ENCODE peak calls at places on chromosomes 16 and 17, in eight cellular contexts. B is Panc1, X is transverse colon, O is endothelial cell of umbilical vein, Z is prostate gland, Q is esophagus muscularis mucosa, C is GM23338, F is suprapubic skin. H is an unnamed sample.

GRCh38 chr16:4415538-4416199 is 727 bp downstream of the CORO7 start:
- DNase-seq in B (no peak), X (peak), O (peak), Z (peak), Q (no peak), C (peak), F (peak), H (no peak)

GRCh38 chr17:34307110-34307509 is 12.1 kb upstream of the CCL8 start:
- DNase-seq in B (no peak), X (no peak), O (no peak), Z (no peak), Q (peak), C (no peak), F (no peak), H (no peak)

GRCh38 chr17:17913695-17914332 is 58.4 kb downstream of the TOM1L2 start:
- DNase-seq in B (no peak), X (peak), O (peak), Z (peak), Q (peak), C (no peak), F (peak), H (peak)

GRCh38 chr17:78484300-78485159 is 92.7 kb downstream of the DNAH17 start:
- DNase-seq in B (no peak), X (peak), O (peak), Z (no peak), Q (no peak), C (peak), F (no peak), H (no peak)

GRCh38 chr17:80750263-80750662 is 205.6 kb downstream of the RPTOR start:
- DNase-seq in B (no peak), X (no peak), O (peak), Z (no peak), Q (no peak), C (no peak), F (no peak), H (no peak)

GRCh38 chr17:22411185-22411784 is 719.0 kb downstream of the KCNJ18 start:
- DNase-seq in B (no peak), X (no peak), O (no peak), Z (no peak), Q (no peak), C (no peak), F (no peak), H (no peak)

GRCh38 chr16:2532494-2533141 is 1.4 kb upstream of the CEMP1 start:
- DNase-seq in B (no peak), X (peak), O (peak), Z (peak), Q (no peak), C (peak), F (peak), H (peak)

GRCh38 chr17:45299311-45299710 is 17.5 kb downstream of the MAP3K14 start:
- DNase-seq in B (no peak), X (no peak), O (no peak), Z (no peak), Q (no peak), C (no peak), F (no peak), H (no peak)

GRCh38 chr16:70437582-70438324 is 1.1 kb downstream of the ST3GAL2 start:
- DNase-seq in B (no peak), X (no peak), O (peak), Z (no peak), Q (no peak), C (peak), F (no peak), H (no peak)

GRCh38 chr17:71975998-71976649 is 144.7 kb upstream of the SOX9 start:
- DNase-seq in B (peak), X (peak), O (no peak), Z (peak), Q (peak), C (peak), F (peak), H (peak)

GRCh38 chr17:78868391-78868790 is 27.8 kb upstream of the USP36 start:
- DNase-seq in B (no peak), X (no peak), O (no peak), Z (no peak), Q (no peak), C (no peak), F (no peak), H (no peak)

GRCh38 chr17:42985225-42985624 is 4.9 kb downstream of the RUNDC1 start:
- DNase-seq in B (no peak), X (no peak), O (peak), Z (no peak), Q (no peak), C (no peak), F (no peak), H (no peak)

GRCh38 chr17:57110152-57110542 is 25.1 kb downstream of the AKAP1 start:
- DNase-seq in B (no peak), X (no peak), O (no peak), Z (no peak), Q (no peak), C (peak), F (no peak), H (no peak)

GRCh38 chr17:62017912-62018311 is 47.2 kb downstream of the MED13 start:
- DNase-seq in B (no peak), X (no peak), O (peak), Z (no peak), Q (no peak), C (no peak), F (no peak), H (no peak)

GRCh38 chr17:75024686-75025397 is 12.4 kb downstream of the MRPL58 start:
- DNase-seq in B (no peak), X (no peak), O (no peak), Z (no peak), Q (no peak), C (no peak), F (no peak), H (no peak)

GRCh38 chr16:3665508-3665907 is 11.0 kb downstream of the DNASE1 start:
- DNase-seq in B (no peak), X (no peak), O (no peak), Z (no peak), Q (no peak), C (no peak), F (no peak), H (no peak)

GRCh38 chr17:33498069-33498468 is 205.0 kb upstream of the ASIC2 start:
- DNase-seq in B (no peak), X (no peak), O (no peak), Z (no peak), Q (no peak), C (no peak), F (no peak), H (no peak)

GRCh38 chr17:39800540-39800939 is 62.8 kb downstream of the GRB7 start:
- DNase-seq in B (no peak), X (peak), O (no peak), Z (no peak), Q (no peak), C (peak), F (no peak), H (no peak)

GRCh38 chr17:2174471-2175293 is 119.8 kb downstream of the HIC1 start:
- DNase-seq in B (no peak), X (peak), O (peak), Z (peak), Q (no peak), C (peak), F (no peak), H (no peak)

GRCh38 chr17:2178798-2179505 is 124.0 kb downstream of the HIC1 start:
- DNase-seq in B (no peak), X (no peak), O (peak), Z (no peak), Q (no peak), C (no peak), F (no peak), H (no peak)

GRCh38 chr17:2175294-2175628 is 120.4 kb downstream of the HIC1 start:
- DNase-seq in B (no peak), X (no peak), O (no peak), Z (no peak), Q (no peak), C (no peak), F (no peak), H (no peak)

GRCh38 chr17:2177235-2177811 is 122.4 kb downstream of the HIC1 start:
- DNase-seq in B (no peak), X (no peak), O (peak), Z (peak), Q (no peak), C (no peak), F (no peak), H (no peak)

GRCh38 chr17:2176484-2177175 is 121.7 kb downstream of the HIC1 start:
- DNase-seq in B (no peak), X (no peak), O (peak), Z (no peak), Q (no peak), C (no peak), F (no peak), H (no peak)
- TF ChIP-seq POLR2AphosphoS5 in B (no peak), X (no peak), O (no peak), Z (no peak), Q (no peak), C (no peak), F (no peak), H (no peak)

DNA sequence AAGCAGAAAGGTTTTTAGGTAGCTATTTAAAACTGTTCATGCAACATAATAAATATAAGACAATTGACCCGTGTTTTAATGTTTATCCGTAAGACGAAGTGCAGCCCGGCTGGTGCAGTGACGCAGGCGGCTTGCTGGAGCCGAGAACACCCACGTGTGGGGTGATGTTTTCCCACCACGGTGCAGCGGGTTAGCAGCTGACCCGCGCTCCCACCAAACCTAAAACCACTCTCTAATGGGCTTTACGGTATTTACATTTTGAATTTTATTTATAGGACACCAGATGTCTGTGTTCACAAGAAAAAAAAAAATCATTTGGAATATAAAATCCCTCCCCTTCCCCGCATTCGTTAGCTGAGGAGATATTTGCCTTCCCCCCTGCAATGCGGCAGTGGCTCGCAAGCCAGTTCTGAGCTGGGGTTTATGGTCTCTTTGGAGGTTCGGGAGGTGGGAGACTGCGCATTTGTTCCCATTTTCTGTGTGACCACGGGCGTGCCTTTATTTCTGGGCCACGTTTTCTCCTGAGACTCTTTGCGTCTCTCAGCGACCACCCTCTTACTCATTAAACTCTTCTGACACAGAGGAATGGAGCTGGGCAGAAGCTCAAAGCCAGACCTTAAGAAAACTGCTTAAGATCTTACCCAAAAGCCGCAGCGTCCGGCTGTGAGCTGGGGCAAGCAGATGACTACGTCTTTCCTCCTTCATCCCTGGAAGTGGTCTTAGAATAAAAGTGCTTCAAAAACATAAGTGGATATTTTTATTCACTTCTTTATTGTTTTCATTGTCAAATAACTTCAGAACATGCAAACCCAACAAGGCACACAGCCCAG is 301.1 kb downstream of the IRF8 start:
- DNase-seq in B (no peak), X (peak), O (no peak), Z (no peak), Q (no peak), C (no peak), F (no peak), H (no peak)
- H3K4me3 ChIP-seq in B (no peak), X (no peak), O (no peak), Z (no peak), Q (peak), C (no peak), F (no peak), H (no peak)

GRCh38 chr17:55264273-55264639 is 504 bp upstream of the HLF start:
- DNase-seq in B (no peak), X (no peak), O (no peak), Z (no peak), Q (no peak), C (peak), F (no peak), H (no peak)

GRCh38 chr17:55266051-55266957 is 1.5 kb downstream of the HLF start:
- DNase-seq in B (no peak), X (no peak), O (no peak), Z (no peak), Q (no peak), C (peak), F (no peak), H (no peak)

GRCh38 chr17:55264640-55265298 is at the start of gene HLF:
- DNase-seq in B (no peak), X (peak), O (peak), Z (peak), Q (peak), C (peak), F (peak), H (peak)

GRCh38 chr17:55266958-55267688 is 2.4 kb downstream of the HLF start:
- DNase-seq in B (no peak), X (no peak), O (no peak), Z (no peak), Q (no peak), C (no peak), F (no peak), H (no peak)

GRCh38 chr17:55265434-55266021 is 768 bp downstream of the HLF start:
- DNase-seq in B (no peak), X (no peak), O (no peak), Z (no peak), Q (no peak), C (peak), F (no peak), H (no peak)
- TF ChIP-seq POLR2AphosphoS5 in B (no peak), X (no peak), O (no peak), Z (no peak), Q (no peak), C (no peak), F (no peak), H (no peak)

GRCh38 chr17:82909322-82909904 is 69.6 kb upstream of the ZNF750 start:
- DNase-seq in B (no peak), X (peak), O (no peak), Z (no peak), Q (no peak), C (no peak), F (no peak), H (no peak)
- H3K4me3 ChIP-seq in B (no peak), X (no peak), O (no peak), Z (no peak), Q (no peak), C (no peak), F (no peak), H (no peak)

DNA sequence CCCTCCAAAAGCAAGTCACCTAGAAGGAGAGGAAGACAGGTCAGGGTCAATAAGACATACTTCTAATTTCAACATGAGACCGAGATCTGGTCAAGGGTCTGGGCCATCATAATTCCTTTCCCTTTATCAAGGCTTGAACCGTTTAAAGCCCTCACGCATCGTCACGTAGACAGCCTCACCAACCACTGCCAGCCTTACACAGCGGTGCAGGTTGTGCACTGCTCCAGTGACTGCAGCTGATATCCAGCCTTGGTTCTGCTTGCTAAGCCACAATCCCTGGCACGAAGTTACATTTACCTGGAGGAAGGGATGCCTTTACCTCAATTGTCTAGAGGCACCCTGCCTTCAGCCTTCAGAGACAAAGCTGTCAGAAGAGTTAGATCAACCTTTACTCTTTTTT is 85.1 kb downstream of the MYH11 start:
- DNase-seq in B (no peak), X (no peak), O (no peak), Z (no peak), Q (no peak), C (no peak), F (no peak), H (no peak)
- TF ChIP-seq POLR2AphosphoS5 in B (no peak), X (no peak), O (no peak), Z (no peak), Q (no peak), C (no peak), F (no peak), H (no peak)

H was measured in breast epithelium.